ENCODE peak calls at places on chromosomes 1 and 21, in six cellular contexts. D, X, Z, M, G and H are unnamed samples.
A peak's percentile ranks its signal among the peaks of the same experiment; 100 is the strongest.

GRCh38 chr21:23475518-23476189 is 2131.6 kb downstream of the MRPL39 start:
- DNase-seq in X (no peak), G (no peak), Z (no peak), M (no peak), D (no peak), H (peak; percentile 17)

GRCh38 chr1:236176337-236177336 is 34.3 kb downstream of the GPR137B start:
- DNase-seq in G (no peak), X (no peak), Z (peak; percentile 55), D (no peak), M (peak; percentile 49), H (peak; percentile 24)

GRCh38 chr1:84853743-84854721 is 39.0 kb downstream of the LPAR3 start:
- DNase-seq in X (peak; percentile 91), D (peak; percentile 100), Z (no peak), M (peak; percentile 20), G (peak; percentile 52), H (peak; percentile 89)

GRCh38 chr1:64471218-64471719 is 1.3 kb downstream of the CACHD1 start:
- DNase-seq in Z (peak; percentile 80), X (peak; percentile 18), G (peak; percentile 51), D (peak; percentile 2), M (no peak), H (peak; percentile 9)

GRCh38 chr1:47409311-47410085 is 6.6 kb upstream of the FOXE3 start:
- DNase-seq in X (peak; percentile 85), M (no peak), G (no peak), D (peak; percentile 90), Z (no peak), H (peak; percentile 77)

GRCh38 chr1:199029855-199030254 is 391.0 kb downstream of the PTPRC start:
- DNase-seq in G (no peak), M (no peak), X (peak; percentile 37), D (peak; percentile 59), Z (no peak), H (peak; percentile 46)

GRCh38 chr1:244319283-244320132 is 132.2 kb downstream of the ADSS2 start:
- DNase-seq in Z (no peak), D (peak; percentile 90), X (peak; percentile 83), G (peak; percentile 63), M (no peak), H (peak; percentile 74)

GRCh38 chr1:56584910-56585528 is 5.7 kb upstream of the PLPP3 start:
- DNase-seq in G (no peak), D (peak; percentile 54), Z (no peak), M (peak; percentile 60), X (peak; percentile 51), H (peak; percentile 83)

GRCh38 chr1:82836246-82836645 is 1035.5 kb downstream of the ADGRL2 start:
- DNase-seq in M (no peak), Z (no peak), D (no peak), G (no peak), X (no peak), H (no peak)

GRCh38 chr1:64965239-64966157 is 851 bp downstream of the JAK1 start:
- DNase-seq in X (peak; percentile 37), D (no peak), G (peak; percentile 87), M (no peak), Z (peak; percentile 86), H (peak; percentile 66)

GRCh38 chr1:174243451-174244000 is 84.2 kb downstream of the RABGAP1L start:
- DNase-seq in Z (no peak), D (no peak), M (no peak), X (no peak), G (no peak), H (no peak)

GRCh38 chr1:53754484-53755312 is 15.7 kb upstream of the GLIS1 start:
- DNase-seq in X (peak; percentile 60), M (peak; percentile 48), G (no peak), Z (no peak), D (peak; percentile 50), H (peak; percentile 83)

GRCh38 chr1:56433056-56433577 is 146.2 kb downstream of the PLPP3 start:
- DNase-seq in D (no peak), M (no peak), G (no peak), Z (no peak), X (no peak), H (no peak)

GRCh38 chr1:218874313-218874712 is 299.4 kb upstream of the LYPLAL1 start:
- DNase-seq in D (peak; percentile 97), X (peak; percentile 29), G (no peak), Z (no peak), M (peak; percentile 68), H (peak; percentile 98)

GRCh38 chr1:210089848-210090247 is 142.7 kb upstream of the SERTAD4 start:
- DNase-seq in X (no peak), D (no peak), G (no peak), Z (no peak), M (peak; percentile 66), H (no peak)

DNA sequence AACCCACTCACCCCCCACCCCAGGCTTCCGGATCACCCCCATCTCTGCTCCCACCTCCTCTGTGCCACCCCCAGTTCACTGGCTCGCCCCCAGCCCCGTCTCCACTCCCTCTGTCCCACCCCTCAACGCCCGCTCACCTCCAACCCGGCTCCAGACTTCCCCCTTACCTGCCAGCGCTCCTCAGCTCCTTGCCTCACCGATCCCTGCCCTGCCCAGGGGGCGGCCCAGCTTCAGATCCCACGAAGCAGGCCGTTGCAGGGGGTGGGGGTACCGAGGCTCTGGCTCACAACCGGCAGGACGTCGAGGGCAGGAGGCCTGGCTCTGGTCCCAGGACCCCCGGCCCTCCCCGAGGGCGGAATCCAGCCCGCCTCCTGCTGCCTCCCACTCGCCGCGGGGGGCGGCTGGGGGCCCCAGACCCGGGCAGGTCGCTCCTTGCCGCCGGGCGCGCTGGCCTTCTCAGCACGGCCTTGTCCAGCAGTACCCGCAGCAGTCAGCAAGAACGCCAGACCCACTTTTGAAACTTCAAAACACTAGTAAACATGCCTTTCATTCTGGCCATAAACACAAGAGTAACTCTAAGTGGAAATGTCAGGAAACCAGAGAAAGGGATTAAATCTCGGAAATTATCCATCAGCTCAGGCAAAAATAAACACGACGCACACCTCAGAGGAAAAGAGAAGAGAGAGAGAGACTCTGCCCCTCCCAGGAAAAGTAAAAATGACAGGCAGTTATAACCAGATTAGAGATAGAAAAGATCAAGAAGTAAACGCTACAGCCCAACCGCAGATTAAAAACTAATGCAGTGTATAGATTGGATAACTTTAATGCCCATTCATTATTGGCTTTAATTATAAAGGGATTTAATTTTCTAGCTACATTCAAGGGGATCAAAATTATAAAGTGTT is 998 bp upstream of the FAM89A start:
- DNase-seq in X (no peak), G (no peak), Z (peak; percentile 69), D (no peak), M (no peak), H (no peak)
- H3K4me3 ChIP-seq in X (peak overlapping the region; percentile 44), G (peak overlapping the region; percentile 81), Z (peak overlapping the region; percentile 73), D (peak overlapping the region; percentile 70), M (peak overlapping the region; percentile 91), H (peak overlapping the region; percentile 72)

GRCh38 chr1:176843352-176844297 is 320.9 kb downstream of the ASTN1 start:
- DNase-seq in G (no peak), X (peak; percentile 7), D (peak; percentile 24), Z (no peak), M (peak; percentile 43), H (peak; percentile 52)
- TF ChIP-seq CTCF in G (no peak), X (peak; percentile 27), D (peak; percentile 27), Z (peak; percentile 51), M (peak; percentile 41), H (peak; percentile 20)

GRCh38 chr1:66985835-66986234 is 61.0 kb downstream of the MIER1 start:
- DNase-seq in X (no peak), M (no peak), D (no peak), G (no peak), Z (no peak), H (no peak)

GRCh38 chr1:66980745-66981367 is 56.1 kb downstream of the MIER1 start:
- DNase-seq in D (peak; percentile 55), G (no peak), X (no peak), Z (no peak), M (peak; percentile 16), H (peak; percentile 33)

GRCh38 chr1:66982561-66983285 is 57.9 kb downstream of the MIER1 start:
- DNase-seq in Z (no peak), G (no peak), M (no peak), D (no peak), X (no peak), H (no peak)

GRCh38 chr1:66984491-66984890 is 59.7 kb downstream of the MIER1 start:
- DNase-seq in X (no peak), G (no peak), M (no peak), D (no peak), Z (no peak), H (no peak)

DNA sequence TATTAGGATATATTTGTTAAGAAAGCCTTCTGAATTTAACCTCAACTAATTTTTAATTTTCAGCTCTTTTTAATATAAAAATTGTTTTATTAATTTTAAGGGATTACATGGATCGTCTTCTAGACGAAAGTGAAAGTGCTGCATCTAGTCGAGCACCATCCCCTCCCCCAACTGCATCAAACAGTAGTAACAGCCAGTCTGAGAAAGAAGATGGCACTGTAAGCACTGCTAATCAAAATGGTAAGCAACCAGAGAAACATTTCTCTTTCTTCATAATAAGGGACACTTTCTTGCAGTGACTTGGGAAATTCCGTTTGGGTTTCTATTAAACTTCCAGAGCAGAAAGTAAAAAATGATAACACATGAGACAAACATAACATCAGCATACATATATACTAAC is 56.9 kb downstream of the MIER1 start:
- DNase-seq in X (no peak), G (peak; percentile 55), Z (no peak), D (no peak), M (peak; percentile 27), H (peak; percentile 18)
- H3K4me3 ChIP-seq in X (no peak overlapping the region), G (peak overlapping the region; percentile 38), Z (peak overlapping the region; percentile 41), D (no peak overlapping the region), M (peak overlapping the region; percentile 30), H (peak overlapping the region; percentile 5)

DNA sequence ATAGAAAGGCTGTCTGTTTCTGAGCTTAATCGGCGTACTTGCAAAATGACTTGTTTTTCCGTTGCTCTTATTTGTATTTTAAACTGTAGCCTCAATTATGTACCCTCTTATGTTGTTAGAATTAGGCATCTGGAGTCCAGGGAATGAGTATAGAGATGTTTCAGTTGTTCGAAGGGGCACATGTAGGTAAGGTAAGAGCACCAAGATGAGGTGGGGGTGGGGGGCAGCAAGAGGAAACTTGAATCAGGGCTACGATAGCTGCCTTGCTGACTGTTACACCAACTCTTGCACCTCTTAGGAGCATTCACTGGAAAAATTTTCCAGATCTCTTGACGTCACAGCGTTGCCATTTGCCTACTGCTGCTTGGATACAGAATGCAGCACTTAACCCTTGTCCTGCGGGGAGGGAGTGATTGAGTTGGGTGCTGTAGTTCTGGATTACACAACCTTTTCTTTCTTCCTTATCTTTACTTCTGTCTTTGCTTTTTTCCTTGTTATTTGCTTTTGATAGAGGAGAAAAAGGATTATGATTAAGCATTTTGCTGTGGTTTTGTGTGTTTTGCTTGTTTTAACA is 3.2 kb downstream of the ATP1B1 start:
- DNase-seq in M (peak; percentile 96), Z (no peak), G (no peak), X (peak; percentile 64), D (peak; percentile 86), H (peak; percentile 95)
- TF ChIP-seq CTCF in M (no peak), Z (no peak), G (no peak), X (no peak), D (no peak), H (no peak)